ENCODE peak calls at places on chromosomes 1 and 21, in six cellular contexts. O is body of pancreas, H is IMR-90, D is caudate nucleus, Q is psoas muscle, A is AG04450. Z is an unnamed sample.

GRCh38 chr21:22223385-22223784 is 1225.2 kb downstream of the NCAM2 start:
- DNase-seq in O (no peak), H (no peak), D (no peak), Q (no peak), A (no peak), Z (no peak)

GRCh38 chr1:52460686-52461085 is 56.3 kb downstream of the PRPF38A start:
- DNase-seq in O (no peak), H (peak; percentile 4), D (no peak), Q (no peak), A (no peak), Z (no peak)

GRCh38 chr1:226722240-226722900 is 16.7 kb downstream of the ITPKB start:
- DNase-seq in O (no peak), H (no peak), D (no peak), Q (no peak), A (no peak), Z (no peak)

GRCh38 chr1:202034149-202034682 is 23.8 kb downstream of the ELF3 start:
- DNase-seq in O (no peak), H (no peak), D (no peak), Q (no peak), A (no peak), Z (no peak)

GRCh38 chr1:117928881-117929339 is 511 bp downstream of the GDAP2 start:
- DNase-seq in O (peak; percentile 63), H (peak; percentile 63), D (peak; percentile 30), Q (peak; percentile 57), A (peak; percentile 13), Z (peak; percentile 46)

GRCh38 chr1:2540816-2541492 is 10.9 kb upstream of the HES5 start:
- DNase-seq in O (no peak), H (no peak), D (no peak), Q (no peak), A (no peak), Z (no peak)

GRCh38 chr1:94302497-94302896 is 65.1 kb upstream of the ARHGAP29 start:
- DNase-seq in O (no peak), H (no peak), D (no peak), Q (no peak), A (no peak), Z (no peak)

GRCh38 chr1:224700915-224701531 is 84.9 kb downstream of the CNIH3 start:
- DNase-seq in O (no peak), H (peak; percentile 7), D (no peak), Q (no peak), A (no peak), Z (no peak)

GRCh38 chr1:34763142-34763781 is 3.7 kb downstream of the GJB4 start:
- DNase-seq in O (no peak), H (peak; percentile 9), D (no peak), Q (no peak), A (no peak), Z (no peak)

GRCh38 chr1:210978316-210978993 is 155.5 kb downstream of the KCNH1 start:
- DNase-seq in O (no peak), H (no peak), D (no peak), Q (no peak), A (no peak), Z (no peak)

GRCh38 chr1:26745191-26745590 is 42.6 kb upstream of the PIGV start:
- DNase-seq in O (no peak), H (peak; percentile 47), D (no peak), Q (no peak), A (no peak), Z (no peak)

GRCh38 chr1:60376196-60376595 is 302.6 kb upstream of the C1orf87 start:
- DNase-seq in O (no peak), H (no peak), D (no peak), Q (no peak), A (no peak), Z (no peak)

GRCh38 chr1:26784023-26784871 is 3.5 kb upstream of the PIGV start:
- DNase-seq in O (peak; percentile 90), H (peak; percentile 80), D (peak; percentile 38), Q (no peak), A (peak; percentile 61), Z (no peak)

GRCh38 chr1:184771190-184771691 is 16.6 kb upstream of the EDEM3 start:
- DNase-seq in O (peak; percentile 45), H (no peak), D (no peak), Q (no peak), A (no peak), Z (no peak)

GRCh38 chr1:941588-942383 is 17.3 kb downstream of the NOC2L start:
- DNase-seq in O (peak; percentile 66), H (peak; percentile 51), D (peak; percentile 79), Q (peak; percentile 79), A (no peak), Z (no peak)

GRCh38 chr1:34263411-34263810 is 86.7 kb downstream of the C1orf94 start:
- DNase-seq in O (no peak), H (no peak), D (no peak), Q (no peak), A (no peak), Z (no peak)

GRCh38 chr1:41915786-41916571 is 2.7 kb downstream of the HIVEP3 start:
- DNase-seq in O (peak; percentile 50), H (no peak), D (no peak), Q (no peak), A (no peak), Z (peak; percentile 36)

GRCh38 chr1:5981009-5981380 is 11.2 kb downstream of the NPHP4 start:
- DNase-seq in O (no peak), H (no peak), D (no peak), Q (no peak), A (no peak), Z (no peak)

GRCh38 chr1:27590917-27591508 is 12.9 kb downstream of the AHDC1 start:
- DNase-seq in O (no peak), H (no peak), D (no peak), Q (no peak), A (no peak), Z (no peak)

GRCh38 chr1:32205401-32206370 is at the start of gene IQCC:
- DNase-seq in O (peak; percentile 93), H (peak; percentile 74), D (peak; percentile 85), Q (peak; percentile 87), A (no peak), Z (peak; percentile 84)

GRCh38 chr1:109740615-109741373 is at the start of gene GSTM3:
- DNase-seq in O (no peak), H (no peak), D (no peak), Q (no peak), A (no peak), Z (no peak)

GRCh38 chr1:93669369-93669768 is 12.3 kb downstream of the BCAR3 start:
- DNase-seq in O (no peak), H (peak; percentile 58), D (no peak), Q (no peak), A (no peak), Z (no peak)

GRCh38 chr1:212638419-212639151 is 30.0 kb downstream of the ATF3 start:
- DNase-seq in O (no peak), H (peak; percentile 76), D (no peak), Q (no peak), A (no peak), Z (no peak)
- H3K27ac ChIP-seq in O (peak overlapping the region; percentile 4), H (peak overlapping the region; percentile 90), D (peak overlapping the region; percentile 39), Q (peak overlapping the region; percentile 68), A (peak overlapping the region; percentile 42), Z (no peak overlapping the region)

GRCh38 chr1:179321533-179322216 is 28.1 kb downstream of the SOAT1 start:
- DNase-seq in O (no peak), H (no peak), D (no peak), Q (no peak), A (no peak), Z (no peak)

GRCh38 chr1:179325836-179326235 is 32.2 kb downstream of the SOAT1 start:
- DNase-seq in O (no peak), H (no peak), D (no peak), Q (no peak), A (no peak), Z (no peak)

GRCh38 chr1:179318501-179318900 is 24.9 kb downstream of the SOAT1 start:
- DNase-seq in O (no peak), H (no peak), D (no peak), Q (no peak), A (no peak), Z (no peak)

GRCh38 chr1:179326746-179327145 is 33.1 kb downstream of the SOAT1 start:
- DNase-seq in O (no peak), H (no peak), D (no peak), Q (no peak), A (no peak), Z (no peak)

DNA sequence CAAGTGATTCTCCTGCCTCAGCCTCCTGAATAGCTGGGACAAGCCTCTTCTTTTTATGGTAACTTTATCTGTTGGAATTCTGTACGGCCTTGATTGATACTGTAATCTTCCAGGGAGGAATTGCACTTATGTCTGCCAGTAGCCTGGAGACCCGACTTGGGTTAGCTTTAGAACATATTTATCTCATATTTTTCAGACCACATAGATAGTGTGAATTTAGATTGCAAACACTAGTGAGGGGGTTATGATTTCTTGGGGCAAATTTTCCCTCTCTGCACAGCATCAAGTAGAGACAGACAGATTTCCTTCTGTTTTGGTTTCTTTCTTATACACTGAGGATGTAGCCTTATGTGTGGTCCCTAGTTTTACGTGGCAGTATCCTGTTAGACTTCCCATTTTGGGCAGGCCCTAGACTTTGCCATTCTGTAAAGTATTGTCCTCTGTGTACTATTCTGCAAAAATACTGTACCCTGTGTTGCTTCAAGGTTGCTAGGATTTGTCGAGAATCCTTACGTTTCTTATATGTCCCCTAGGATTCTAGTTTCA is 29.0 kb downstream of the SOAT1 start:
- DNase-seq in O (no peak), H (no peak), D (no peak), Q (no peak), A (no peak), Z (no peak)
- H3K27ac ChIP-seq in O (no peak overlapping the region), H (no peak overlapping the region), D (no peak overlapping the region), Q (no peak overlapping the region), A (no peak overlapping the region), Z (no peak overlapping the region)

GRCh38 chr21:45449658-45450502 is 44.9 kb downstream of the COL18A1 start:
- DNase-seq in O (no peak), H (no peak), D (no peak), Q (peak; percentile 7), A (no peak), Z (no peak)
- H3K27ac ChIP-seq in O (no peak overlapping the region), H (no peak overlapping the region), D (no peak overlapping the region), Q (no peak overlapping the region), A (no peak overlapping the region), Z (no peak overlapping the region)

DNA sequence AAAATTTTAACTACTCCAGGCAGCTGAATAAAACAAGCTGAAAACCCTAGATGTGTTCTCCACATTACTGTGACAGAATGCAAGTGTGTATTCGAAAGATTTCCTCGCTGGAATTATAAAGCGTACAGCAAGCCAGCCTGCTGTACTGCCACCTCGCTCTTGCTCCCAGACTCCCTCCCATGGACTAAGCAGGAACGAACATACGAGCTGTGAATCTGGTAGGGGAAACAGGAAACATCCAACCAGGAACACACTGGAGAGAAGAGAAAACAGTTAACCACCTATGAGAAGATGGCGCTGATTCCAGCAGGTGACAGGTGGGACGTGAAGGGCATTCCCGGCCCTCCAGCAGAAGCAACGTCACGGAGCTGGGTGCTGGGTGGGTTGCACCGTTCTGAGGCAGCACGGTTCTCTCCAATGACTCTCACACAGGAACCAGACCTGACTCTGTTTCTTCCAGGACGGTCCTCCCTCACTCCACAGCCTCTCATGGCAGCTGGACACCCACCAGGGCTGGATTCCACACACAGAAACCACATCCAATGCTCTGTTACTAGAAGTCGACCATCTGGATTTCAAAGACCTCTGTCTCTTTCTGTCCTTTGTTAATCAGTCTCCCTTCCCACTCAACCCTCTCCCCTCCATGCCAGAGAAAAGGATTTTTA is 219.2 kb downstream of the RERE start:
- DNase-seq in O (peak; percentile 65), H (peak; percentile 78), D (peak; percentile 66), Q (no peak), A (no peak), Z (peak; percentile 56)
- H3K27ac ChIP-seq in O (peak overlapping the region; percentile 55), H (peak overlapping the region; percentile 53), D (peak overlapping the region; percentile 58), Q (peak overlapping the region; percentile 50), A (peak overlapping the region; percentile 71), Z (peak overlapping the region; percentile 62)

GRCh38 chr1:168531605-168532345 is 12.0 kb downstream of the XCL2 start:
- DNase-seq in O (no peak), H (no peak), D (no peak), Q (no peak), A (no peak), Z (no peak)
- H3K27ac ChIP-seq in O (no peak overlapping the region), H (no peak overlapping the region), D (no peak overlapping the region), Q (no peak overlapping the region), A (no peak overlapping the region), Z (no peak overlapping the region)

Z was measured in substantia nigra.